ENCODE peak calls at places on chromosomes 13 and 19, in nine cellular contexts. V, A, D, I, W, J, F, R and U are unnamed samples. For H3K4me1, the result is how much of the 10 kb centered on the place peaks cover.

GRCh38 chr13:55627221-55627620 is 1513.5 kb upstream of the PRR20A start:
- DNase-seq in V (no peak), A (no peak), D (no peak), I (no peak), W (no peak), J (no peak), F (no peak), R (no peak), U (no peak)

GRCh38 chr19:5292453-5292842 is 48.2 kb downstream of the PTPRS start:
- DNase-seq in V (peak), A (no peak), D (no peak), I (peak), W (peak), J (peak), F (no peak), R (no peak), U (no peak)

GRCh38 chr19:3570619-3571018 is 2.1 kb upstream of the HMG20B start:
- DNase-seq in V (no peak), A (no peak), D (no peak), I (no peak), W (no peak), J (no peak), F (no peak), R (no peak), U (no peak)

GRCh38 chr13:98246538-98247172 is 69.6 kb upstream of the RNF113B start:
- DNase-seq in V (no peak), A (no peak), D (no peak), I (peak), W (no peak), J (no peak), F (no peak), R (no peak), U (no peak)

GRCh38 chr13:36813226-36813625 is 5.8 kb upstream of the RFXAP start:
- DNase-seq in V (no peak), A (no peak), D (no peak), I (no peak), W (no peak), J (no peak), F (no peak), R (no peak), U (no peak)

GRCh38 chr13:41505209-41505835 is 48.0 kb downstream of the RGCC start:
- DNase-seq in V (no peak), A (peak), D (no peak), I (peak), W (no peak), J (no peak), F (no peak), R (no peak), U (no peak)

GRCh38 chr13:90545070-90545840 is 802.2 kb upstream of the MIR17HG start:
- DNase-seq in V (no peak), A (peak), D (no peak), I (no peak), W (no peak), J (no peak), F (no peak), R (no peak), U (no peak)

GRCh38 chr13:40774672-40775071 is 3.7 kb upstream of the MRPS31 start:
- DNase-seq in V (no peak), A (no peak), D (no peak), I (no peak), W (no peak), J (no peak), F (no peak), R (no peak), U (no peak)

GRCh38 chr19:3358392-3358918 is 7.9 kb upstream of the NFIC start:
- DNase-seq in V (no peak), A (no peak), D (no peak), I (no peak), W (no peak), J (no peak), F (no peak), R (no peak), U (no peak)

GRCh38 chr13:51523082-51523518 is 61.2 kb upstream of the WDFY2 start:
- DNase-seq in V (peak), A (peak), D (no peak), I (peak), W (no peak), J (no peak), F (no peak), R (no peak), U (no peak)

GRCh38 chr13:90750021-90750420 is 597.5 kb upstream of the MIR17HG start:
- DNase-seq in V (no peak), A (no peak), D (no peak), I (no peak), W (no peak), J (no peak), F (no peak), R (no peak), U (no peak)

GRCh38 chr19:29965529-29965928 is 23.5 kb downstream of the URI1 start:
- DNase-seq in V (no peak), A (no peak), D (no peak), I (peak), W (no peak), J (no peak), F (no peak), R (no peak), U (no peak)

GRCh38 chr13:27211771-27212364 is 39.5 kb upstream of the RPL21 start:
- DNase-seq in V (no peak), A (peak), D (no peak), I (peak), W (no peak), J (no peak), F (no peak), R (no peak), U (no peak)

GRCh38 chr19:35166100-35167063 is 11.8 kb downstream of the FXYD5 start:
- DNase-seq in V (no peak), A (no peak), D (no peak), I (no peak), W (no peak), J (no peak), F (no peak), R (no peak), U (no peak)

GRCh38 chr19:48480476-48481190 is 11.5 kb downstream of the CYTH2 start:
- DNase-seq in V (peak), A (peak), D (no peak), I (no peak), W (no peak), J (no peak), F (no peak), R (peak), U (no peak)

GRCh38 chr13:51714663-51715168 is 89.2 kb downstream of the DHRS12 start:
- DNase-seq in V (no peak), A (no peak), D (no peak), I (peak), W (no peak), J (no peak), F (no peak), R (no peak), U (no peak)

GRCh38 chr13:99992912-99993311 is 11.3 kb downstream of the ZIC2 start:
- DNase-seq in V (no peak), A (no peak), D (no peak), I (no peak), W (no peak), J (no peak), F (no peak), R (no peak), U (no peak)

GRCh38 chr19:53424968-53425597 is 6.7 kb upstream of the ZNF761 start:
- DNase-seq in V (peak), A (peak), D (peak), I (peak), W (peak), J (peak), F (peak), R (peak), U (peak)

GRCh38 chr13:102293723-102294122 is 108.1 kb downstream of the FGF14 start:
- DNase-seq in V (no peak), A (no peak), D (no peak), I (no peak), W (no peak), J (no peak), F (no peak), R (no peak), U (no peak)

GRCh38 chr13:43266953-43267615 is 243.7 kb downstream of the DNAJC15 start:
- DNase-seq in V (no peak), A (no peak), D (no peak), I (no peak), W (no peak), J (no peak), F (no peak), R (no peak), U (no peak)

GRCh38 chr13:67619987-67620386 is 389.9 kb upstream of the PCDH9 start:
- DNase-seq in V (no peak), A (no peak), D (no peak), I (peak), W (no peak), J (no peak), F (no peak), R (no peak), U (no peak)

GRCh38 chr13:45695198-45695730 is 6.9 kb upstream of the CBY2 start:
- DNase-seq in V (no peak), A (peak), D (no peak), I (no peak), W (no peak), J (no peak), F (no peak), R (no peak), U (no peak)

GRCh38 chr19:20660473-20660872 is 898 bp downstream of the ZNF626 start:
- DNase-seq in V (no peak), A (peak), D (no peak), I (no peak), W (no peak), J (no peak), F (no peak), R (no peak), U (no peak)

GRCh38 chr13:109111141-109111540 is 481.7 kb downstream of the MYO16 start:
- DNase-seq in V (no peak), A (no peak), D (no peak), I (no peak), W (no peak), J (no peak), F (no peak), R (no peak), U (no peak)

GRCh38 chr13:114140909-114141255 is 8.5 kb upstream of the RASA3 start:
- DNase-seq in V (no peak), A (no peak), D (no peak), I (no peak), W (no peak), J (no peak), F (no peak), R (no peak), U (no peak)

GRCh38 chr13:36193151-36193855 is 21.1 kb downstream of the SOHLH2 start:
- DNase-seq in V (no peak), A (peak), D (no peak), I (no peak), W (peak), J (no peak), F (no peak), R (no peak), U (no peak)

GRCh38 chr13:31686660-31687430 is 52.5 kb upstream of the RXFP2 start:
- DNase-seq in V (no peak), A (peak), D (no peak), I (no peak), W (no peak), J (no peak), F (no peak), R (no peak), U (no peak)

GRCh38 chr13:113982296-113982661 is 8.4 kb upstream of the C13orf46 start:
- DNase-seq in V (no peak), A (no peak), D (no peak), I (no peak), W (no peak), J (no peak), F (peak), R (no peak), U (no peak)

GRCh38 chr19:17303167-17303939 is at the start of gene ABHD8:
- DNase-seq in V (peak), A (peak), D (peak), I (peak), W (peak), J (peak), F (peak), R (peak), U (peak)
- H3K4me1 ChIP-seq in V (under half), A (under half), D (under half), I (under half), W (under half), J (under half), F (under half), R (under half), U (under half)

GRCh38 chr19:41872384-41872774 is 4.7 kb upstream of the CD79A start:
- DNase-seq in V (no peak), A (no peak), D (no peak), I (no peak), W (peak), J (no peak), F (no peak), R (no peak), U (no peak)
- H3K4me1 ChIP-seq in V (half or more), A (under half), D (under half), I (under half), W (under half), J (half or more), F (under half), R (under half), U (under half)

GRCh38 chr19:33392341-33393285 is 19.1 kb downstream of the CEBPG start:
- DNase-seq in V (no peak), A (no peak), D (no peak), I (no peak), W (no peak), J (no peak), F (no peak), R (no peak), U (peak)

GRCh38 chr19:33389574-33390119 is 16.1 kb downstream of the CEBPG start:
- DNase-seq in V (no peak), A (no peak), D (no peak), I (no peak), W (peak), J (no peak), F (no peak), R (no peak), U (peak)

GRCh38 chr19:33391631-33392249 is 18.2 kb downstream of the CEBPG start:
- DNase-seq in V (no peak), A (no peak), D (no peak), I (no peak), W (no peak), J (no peak), F (no peak), R (no peak), U (no peak)

GRCh38 chr19:33390120-33390907 is 16.8 kb downstream of the CEBPG start:
- DNase-seq in V (no peak), A (peak), D (no peak), I (no peak), W (peak), J (no peak), F (peak), R (peak), U (peak)

GRCh38 chr19:33390908-33391630 is 17.6 kb downstream of the CEBPG start:
- DNase-seq in V (no peak), A (no peak), D (no peak), I (no peak), W (no peak), J (no peak), F (no peak), R (no peak), U (peak)
- H3K4me1 ChIP-seq in V (under half), A (under half), D (under half), I (under half), W (under half), J (under half), F (half or more), R (under half), U (under half)

GRCh38 chr19:45101796-45102195 is 8.8 kb downstream of the PPP1R37 start:
- DNase-seq in V (no peak), A (no peak), D (no peak), I (no peak), W (no peak), J (no peak), F (no peak), R (no peak), U (no peak)
- H3K4me1 ChIP-seq in V (half or more), A (under half), D (under half), I (under half), W (under half), J (under half), F (half or more), R (under half), U (under half)

GRCh38 chr19:1855828-1856255 is 7.5 kb downstream of the KLF16 start:
- DNase-seq in V (no peak), A (no peak), D (no peak), I (peak), W (no peak), J (peak), F (no peak), R (peak), U (no peak)
- H3K4me1 ChIP-seq in V (half or more), A (half or more), D (under half), I (half or more), W (under half), J (half or more), F (under half), R (half or more), U (under half)

GRCh38 chr19:13051581-13052165 is 51.0 kb downstream of the LYL1 start:
- DNase-seq in V (no peak), A (peak), D (no peak), I (peak), W (peak), J (no peak), F (peak), R (peak), U (peak)

GRCh38 chr19:13053238-13053637 is 49.4 kb downstream of the LYL1 start:
- DNase-seq in V (no peak), A (peak), D (no peak), I (no peak), W (no peak), J (no peak), F (no peak), R (no peak), U (no peak)

GRCh38 chr19:13053761-13054604 is 48.7 kb downstream of the LYL1 start:
- DNase-seq in V (no peak), A (peak), D (no peak), I (peak), W (peak), J (no peak), F (peak), R (peak), U (peak)

GRCh38 chr19:13054605-13055212 is 47.9 kb downstream of the LYL1 start:
- DNase-seq in V (no peak), A (no peak), D (no peak), I (no peak), W (no peak), J (no peak), F (no peak), R (no peak), U (no peak)

DNA sequence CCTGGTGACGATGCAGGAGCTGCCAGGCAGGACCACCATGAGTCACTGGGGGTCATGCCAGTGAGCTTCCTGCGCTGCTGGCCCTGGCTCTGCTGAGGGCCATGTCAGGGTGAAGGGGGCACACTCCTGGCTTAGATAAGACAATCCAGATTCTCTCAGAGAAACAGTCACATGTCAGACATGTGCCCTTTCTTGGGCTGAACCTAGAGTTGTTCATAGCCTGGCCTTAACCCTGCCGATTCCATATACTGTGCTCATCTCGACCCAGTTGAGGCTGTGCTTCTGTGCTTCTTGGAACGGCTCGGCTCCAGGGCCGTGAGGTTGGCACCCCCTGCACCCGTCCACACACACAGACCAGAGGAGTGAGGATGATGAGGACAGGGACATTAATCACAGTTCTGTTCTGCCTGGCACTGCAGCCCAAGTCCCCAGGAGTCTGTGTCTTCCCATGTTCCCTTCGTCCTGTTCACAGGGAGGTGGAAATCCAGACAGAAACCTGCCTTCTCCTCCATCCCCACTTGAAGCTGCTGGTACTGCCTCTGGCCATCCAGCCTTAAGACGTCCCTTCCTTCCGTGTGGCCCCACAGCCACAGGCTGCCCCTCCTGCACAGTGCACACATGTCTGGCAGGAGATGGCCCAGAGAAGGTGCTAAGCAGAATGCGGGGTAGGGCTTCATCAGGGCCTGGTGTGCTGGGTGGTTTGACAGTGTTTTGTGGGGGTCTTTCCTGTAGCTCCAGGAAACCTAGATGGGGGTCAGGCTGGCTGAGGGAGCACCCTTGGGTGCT is 50.0 kb downstream of the LYL1 start:
- DNase-seq in V (no peak), A (no peak), D (no peak), I (no peak), W (no peak), J (no peak), F (no peak), R (no peak), U (no peak)
- H3K4me1 ChIP-seq in V (under half), A (under half), D (half or more), I (half or more), W (under half), J (under half), F (half or more), R (under half), U (under half)

GRCh38 chr19:55389386-55390317 is 3.9 kb downstream of the RPL28 start:
- DNase-seq in V (no peak), A (no peak), D (no peak), I (no peak), W (no peak), J (no peak), F (no peak), R (no peak), U (no peak)
- H3K4me1 ChIP-seq in V (under half), A (under half), D (under half), I (under half), W (under half), J (under half), F (under half), R (under half), U (under half)

GRCh38 chr19:42288881-42289555 is 12.9 kb upstream of the PRR19 start:
- DNase-seq in V (no peak), A (no peak), D (no peak), I (no peak), W (no peak), J (no peak), F (peak), R (no peak), U (no peak)
- H3K4me1 ChIP-seq in V (under half), A (under half), D (under half), I (under half), W (under half), J (under half), F (under half), R (under half), U (under half)

DNA sequence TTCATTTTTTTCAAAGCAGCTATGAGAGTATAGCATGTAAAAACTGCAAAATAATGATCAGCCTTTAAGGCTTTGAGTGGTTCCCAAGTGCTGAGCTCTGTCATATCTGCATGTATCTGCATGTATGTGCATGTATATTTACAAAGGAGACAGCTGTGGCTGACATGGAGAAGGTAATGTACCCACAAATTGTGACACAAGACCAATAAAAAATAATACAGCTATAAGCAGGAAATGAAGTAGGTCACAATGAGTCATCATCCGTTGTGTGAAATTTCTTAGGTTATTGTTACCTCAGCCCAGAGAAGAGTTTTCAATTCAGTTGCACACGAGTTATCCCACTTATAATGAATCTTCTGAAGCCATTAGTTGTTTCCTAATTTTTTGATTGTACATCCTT is 60.9 kb upstream of the MED4 start:
- DNase-seq in V (no peak), A (peak), D (no peak), I (peak), W (no peak), J (no peak), F (no peak), R (no peak), U (no peak)
- H3K4me1 ChIP-seq in V (half or more), A (under half), D (under half), I (under half), W (under half), J (under half), F (under half), R (under half), U (under half)

DNA sequence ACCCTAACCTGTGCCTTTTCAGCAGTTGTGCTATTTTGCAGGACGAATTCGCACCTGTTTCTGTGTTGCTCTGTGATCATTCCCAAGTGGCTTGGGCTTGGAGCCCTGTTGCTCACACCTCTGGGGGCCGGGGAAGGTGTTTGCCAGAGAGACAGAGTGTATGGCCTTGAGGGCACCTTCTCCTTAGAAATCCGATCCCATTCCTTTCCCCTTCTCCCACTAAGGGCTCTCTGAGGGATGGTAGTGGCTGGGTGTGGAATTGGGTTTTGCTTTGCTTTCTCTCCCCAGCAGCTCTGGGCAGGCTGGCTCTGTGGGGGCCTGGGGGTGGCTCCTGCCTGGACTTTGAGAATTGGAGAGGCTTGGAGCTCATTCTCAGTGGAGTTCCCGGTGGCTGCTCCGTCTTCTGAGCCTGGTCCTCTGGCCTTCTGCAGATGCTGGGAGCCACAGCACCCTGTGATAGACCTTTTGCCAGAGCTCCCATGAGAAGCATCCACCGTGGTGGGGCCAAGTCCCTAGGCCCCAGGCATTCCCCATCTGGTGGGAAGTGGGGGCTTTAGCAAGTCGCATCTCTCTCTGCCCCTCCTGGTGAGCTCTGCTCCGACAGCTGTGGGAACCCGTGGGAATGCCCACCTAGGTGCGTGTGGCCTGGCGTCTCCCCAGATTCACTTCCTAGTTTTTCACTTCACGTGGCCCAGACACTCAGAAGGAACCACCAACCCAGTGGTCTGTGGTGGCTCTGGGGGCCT is 26.1 kb downstream of the ATP11A start:
- DNase-seq in V (no peak), A (no peak), D (no peak), I (no peak), W (no peak), J (no peak), F (no peak), R (no peak), U (peak)
- H3K4me1 ChIP-seq in V (under half), A (under half), D (under half), I (under half), W (under half), J (under half), F (under half), R (under half), U (half or more)